ENCODE peak calls at places on chromosomes 2 and 18, in nine cellular contexts. X is cardiac septum; N is Daoy; M is stimulated activated effector memory CD8-positive, alpha-beta T cell treated with anti-CD3 and anti-CD28 coated beads, Interleukin-12 subunit alpha, Interleukin-12 subunit beta, amount 100 ng/mL, for 72 hours; V is prostate gland; W is iris pigment epithelial cell; B is activated CD8-positive, alpha-beta memory T cell treated with anti-CD3 and anti-CD28 coated beads, Interleukin-2, amount 10 ng/mL, durations not matched to agents 7 days and 5 days; R is astrocyte of the spinal cord; P is fibroblast of lung. I is an unnamed sample.

GRCh38 chr2:148298201-148298600 is 277.3 kb downstream of the MBD5 start:
- DNase-seq in X (no peak), N (peak), M (no peak), V (no peak), W (no peak), B (no peak), R (no peak), P (no peak), I (no peak)

GRCh38 chr2:108993095-108993937 is 4.3 kb upstream of the EDAR start:
- DNase-seq in X (no peak), N (no peak), M (no peak), V (no peak), W (no peak), B (no peak), R (no peak), P (no peak), I (no peak)

GRCh38 chr2:102238778-102239177 is 52.0 kb downstream of the IL1RL2 start:
- DNase-seq in X (no peak), N (no peak), M (peak), V (no peak), W (no peak), B (no peak), R (no peak), P (no peak), I (no peak)

GRCh38 chr2:19536136-19536535 is 177.7 kb upstream of the OSR1 start:
- DNase-seq in X (no peak), N (peak), M (no peak), V (no peak), W (peak), B (no peak), R (no peak), P (no peak), I (no peak)

GRCh38 chr2:653645-654425 is 23.4 kb downstream of the TMEM18 start:
- DNase-seq in X (no peak), N (no peak), M (peak), V (no peak), W (no peak), B (peak), R (no peak), P (no peak), I (no peak)

GRCh38 chr18:45843019-45843418 is 17.5 kb downstream of the SIGLEC15 start:
- DNase-seq in X (no peak), N (no peak), M (no peak), V (no peak), W (no peak), B (no peak), R (no peak), P (no peak), I (no peak)

GRCh38 chr2:239745386-239745785 is 279.8 kb downstream of the NDUFA10 start:
- DNase-seq in X (no peak), N (no peak), M (no peak), V (no peak), W (no peak), B (no peak), R (no peak), P (no peak), I (no peak)

GRCh38 chr18:8744656-8745055 is 39.3 kb downstream of the MTCL1 start:
- DNase-seq in X (no peak), N (no peak), M (no peak), V (no peak), W (no peak), B (peak), R (no peak), P (no peak), I (peak)

GRCh38 chr2:205967391-205968075 is 118.4 kb downstream of the INO80D start:
- DNase-seq in X (no peak), N (no peak), M (no peak), V (no peak), W (peak), B (no peak), R (no peak), P (peak), I (no peak)

GRCh38 chr2:177056540-177056939 is 156.1 kb upstream of the HNRNPA3 start:
- DNase-seq in X (no peak), N (no peak), M (no peak), V (no peak), W (no peak), B (no peak), R (no peak), P (no peak), I (no peak)

GRCh38 chr2:132651115-132652099 is 18.6 kb downstream of the LYPD1 start:
- DNase-seq in X (no peak), N (peak), M (no peak), V (no peak), W (peak), B (no peak), R (peak), P (peak), I (no peak)

GRCh38 chr2:209145941-209146681 is 277.7 kb upstream of the MAP2 start:
- DNase-seq in X (no peak), N (no peak), M (no peak), V (no peak), W (no peak), B (no peak), R (no peak), P (no peak), I (no peak)

GRCh38 chr18:48153641-48154481 is 223.4 kb upstream of the SMAD2 start:
- DNase-seq in X (no peak), N (no peak), M (no peak), V (no peak), W (peak), B (no peak), R (peak), P (peak), I (no peak)

GRCh38 chr2:206071832-206072231 is 14.1 kb downstream of the INO80D start:
- DNase-seq in X (no peak), N (no peak), M (no peak), V (no peak), W (no peak), B (no peak), R (no peak), P (no peak), I (no peak)

GRCh38 chr2:61816480-61817355 is 37.1 kb downstream of the FAM161A start:
- DNase-seq in X (no peak), N (no peak), M (no peak), V (no peak), W (peak), B (no peak), R (no peak), P (no peak), I (no peak)

GRCh38 chr2:200099271-200099670 is 143.9 kb downstream of the MAIP1 start:
- DNase-seq in X (no peak), N (no peak), M (peak), V (no peak), W (no peak), B (no peak), R (no peak), P (no peak), I (no peak)

GRCh38 chr2:165794520-165794882 is 454 bp upstream of the GALNT3 start:
- DNase-seq in X (peak), N (peak), M (peak), V (peak), W (peak), B (peak), R (peak), P (peak), I (peak)

GRCh38 chr2:212640428-212640827 is 101.8 kb upstream of the ERBB4 start:
- DNase-seq in X (no peak), N (no peak), M (no peak), V (no peak), W (no peak), B (no peak), R (no peak), P (no peak), I (no peak)

GRCh38 chr2:207504513-207505171 is 25.1 kb upstream of the CREB1 start:
- DNase-seq in X (no peak), N (peak), M (no peak), V (peak), W (peak), B (no peak), R (peak), P (peak), I (no peak)

GRCh38 chr2:216371756-216372702 is at the start of gene MARCHF4:
- DNase-seq in X (peak), N (peak), M (peak), V (peak), W (peak), B (peak), R (peak), P (peak), I (peak)

GRCh38 chr2:188973650-188974049 is 523 bp upstream of the COL3A1 start:
- DNase-seq in X (no peak), N (no peak), M (no peak), V (no peak), W (no peak), B (no peak), R (no peak), P (peak), I (no peak)

GRCh38 chr2:15517793-15518192 is 43.3 kb downstream of the NBAS start:
- DNase-seq in X (no peak), N (no peak), M (no peak), V (no peak), W (no peak), B (no peak), R (no peak), P (no peak), I (no peak)

GRCh38 chr2:231691251-231691772 is 17.0 kb upstream of the PTMA start:
- DNase-seq in X (no peak), N (no peak), M (no peak), V (no peak), W (no peak), B (no peak), R (no peak), P (no peak), I (no peak)

GRCh38 chr2:99651930-99652670 is 162.3 kb upstream of the REV1 start:
- DNase-seq in X (no peak), N (peak), M (no peak), V (no peak), W (peak), B (no peak), R (peak), P (no peak), I (no peak)

GRCh38 chr2:121202541-121203310 is 82.3 kb downstream of the TFCP2L1 start:
- DNase-seq in X (no peak), N (peak), M (no peak), V (no peak), W (no peak), B (no peak), R (no peak), P (no peak), I (no peak)

GRCh38 chr2:171595896-171596295 is 73.6 kb downstream of the CYBRD1 start:
- DNase-seq in X (no peak), N (peak), M (no peak), V (no peak), W (peak), B (no peak), R (peak), P (peak), I (no peak)

GRCh38 chr2:10382313-10383061 is 65.6 kb downstream of the ODC1 start:
- DNase-seq in X (no peak), N (peak), M (peak), V (no peak), W (no peak), B (peak), R (no peak), P (no peak), I (peak)

GRCh38 chr18:37568671-37569070 is 3.1 kb upstream of the CELF4 start:
- DNase-seq in X (no peak), N (no peak), M (no peak), V (no peak), W (no peak), B (no peak), R (no peak), P (no peak), I (no peak)

GRCh38 chr18:32072321-32072720 is 19.4 kb upstream of the RNF138 start:
- DNase-seq in X (no peak), N (no peak), M (no peak), V (no peak), W (no peak), B (no peak), R (no peak), P (no peak), I (no peak)

GRCh38 chr2:189579585-189579984 is 1.0 kb downstream of the SLC40A1 start:
- DNase-seq in X (no peak), N (no peak), M (no peak), V (peak), W (peak), B (no peak), R (no peak), P (peak), I (no peak)